ENCODE peak calls at places on chromosomes 6 and 20, in four cellular contexts. N is upper lobe of left lung, D is H7, I is fibroblast of mammary gland. B is an unnamed sample.

GRCh38 chr6:168087436-168088160 is 8.6 kb upstream of the FRMD1 start:
- DNase-seq in N (no peak), D (no peak), I (no peak), B (no peak)

GRCh38 chr6:158086054-158086705 is 81.9 kb downstream of the SERAC1 start:
- DNase-seq in N (no peak), D (no peak), I (peak), B (no peak)

GRCh38 chr6:134822920-134823430 is 126.9 kb downstream of the ALDH8A1 start:
- DNase-seq in N (peak), D (peak), I (peak), B (peak)

GRCh38 chr6:139364302-139364981 is 10.0 kb downstream of the CITED2 start:
- DNase-seq in N (no peak), D (peak), I (peak), B (no peak)

GRCh38 chr6:36820700-36821580 is 18.3 kb downstream of the CPNE5 start:
- DNase-seq in N (peak), D (peak), I (peak), B (no peak)

GRCh38 chr20:36744764-36745191 is 1.1 kb downstream of the NDRG3 start:
- DNase-seq in N (peak), D (peak), I (peak), B (peak)

GRCh38 chr6:69232506-69233194 is 564.2 kb downstream of the LMBRD1 start:
- DNase-seq in N (peak), D (peak), I (peak), B (peak)

GRCh38 chr6:143676437-143677045 is 1.2 kb upstream of the PHACTR2 start:
- DNase-seq in N (no peak), D (no peak), I (no peak), B (no peak)

GRCh38 chr20:35708502-35708901 is 9.3 kb downstream of the ROMO1 start:
- DNase-seq in N (no peak), D (no peak), I (no peak), B (no peak)

GRCh38 chr6:1027109-1027794 is 284.6 kb upstream of the FOXQ1 start:
- DNase-seq in N (no peak), D (peak), I (peak), B (no peak)

GRCh38 chr20:53866787-53867740 is 203.3 kb downstream of the BCAS1 start:
- DNase-seq in N (no peak), D (no peak), I (no peak), B (no peak)

GRCh38 chr6:5619249-5619648 is 357.9 kb downstream of the FARS2 start:
- DNase-seq in N (no peak), D (no peak), I (no peak), B (no peak)